ENCODE peak calls at places on chromosomes 4 and X, in five cellular contexts. One of them, this sample, is unnamed.

GRCh38 chr4:5460106-5460801 is 248.1 kb downstream of the EVC2 start:
- DNase-seq in SK-N-SH: peak; percentile 60
- DNase-seq in GM12878: no peak
- DNase-seq in HEK293T: peak; percentile 60
- DNase-seq in K562: peak; percentile 52
- DNase-seq in this sample: peak; percentile 13

GRCh38 chrX:87941841-87942240 is 424.2 kb downstream of the KLHL4 start:
- DNase-seq in HEK293T: no peak
- DNase-seq in SK-N-SH: no peak
- DNase-seq in K562: no peak
- DNase-seq in GM12878: no peak
- DNase-seq in this sample: no peak

GRCh38 chr4:139440971-139441370 is 12.9 kb upstream of the RAB33B start:
- DNase-seq in HEK293T: no peak
- DNase-seq in GM12878: no peak
- DNase-seq in SK-N-SH: no peak
- DNase-seq in K562: no peak
- DNase-seq in this sample: no peak

GRCh38 chr4:47122592-47123291 is 91.4 kb downstream of the GABRB1 start:
- DNase-seq in HEK293T: peak; percentile 33
- DNase-seq in K562: peak; percentile 38
- DNase-seq in GM12878: peak; percentile 21
- DNase-seq in SK-N-SH: peak; percentile 45
- DNase-seq in this sample: peak; percentile 63

GRCh38 chrX:15170927-15171326 is 99.0 kb downstream of the ASB9 start:
- DNase-seq in HEK293T: no peak
- DNase-seq in SK-N-SH: no peak
- DNase-seq in GM12878: no peak
- DNase-seq in K562: no peak
- DNase-seq in this sample: no peak

GRCh38 chr4:125728568-125728967 is 413.8 kb downstream of the FAT4 start:
- DNase-seq in SK-N-SH: no peak
- DNase-seq in HEK293T: no peak
- DNase-seq in K562: no peak
- DNase-seq in GM12878: no peak
- DNase-seq in this sample: no peak

GRCh38 chr4:128630881-128631280 is 178.6 kb upstream of the JADE1 start:
- DNase-seq in HEK293T: no peak
- DNase-seq in GM12878: no peak
- DNase-seq in K562: no peak
- DNase-seq in SK-N-SH: no peak
- DNase-seq in this sample: no peak

GRCh38 chrX:46561931-46562721 is 11.4 kb upstream of the CHST7 start:
- DNase-seq in HEK293T: no peak
- DNase-seq in SK-N-SH: no peak
- DNase-seq in GM12878: peak; percentile 95
- DNase-seq in K562: no peak
- DNase-seq in this sample: no peak

GRCh38 chrX:22963186-22963585 is 36.6 kb upstream of the DDX53 start:
- DNase-seq in HEK293T: no peak
- DNase-seq in GM12878: no peak
- DNase-seq in SK-N-SH: no peak
- DNase-seq in K562: no peak
- DNase-seq in this sample: no peak

GRCh38 chrX:140132937-140133336 is 167.6 kb upstream of the CXorf66 start:
- DNase-seq in K562: no peak
- DNase-seq in HEK293T: no peak
- DNase-seq in SK-N-SH: no peak
- DNase-seq in GM12878: no peak
- DNase-seq in this sample: no peak

GRCh38 chrX:10892605-10893225 is 218.4 kb upstream of the HCCS start:
- DNase-seq in GM12878: no peak
- DNase-seq in HEK293T: no peak
- DNase-seq in SK-N-SH: no peak
- DNase-seq in K562: no peak
- DNase-seq in this sample: no peak

GRCh38 chr4:136637071-136637777 is 895.1 kb downstream of the PCDH18 start:
- DNase-seq in SK-N-SH: peak; percentile 22
- DNase-seq in GM12878: no peak
- DNase-seq in K562: peak; percentile 19
- DNase-seq in HEK293T: peak; percentile 19
- DNase-seq in this sample: peak; percentile 28

GRCh38 chr4:56909083-56909981 is 1.6 kb downstream of the REST start:
- DNase-seq in GM12878: no peak
- DNase-seq in K562: no peak
- DNase-seq in SK-N-SH: peak; percentile 67
- DNase-seq in HEK293T: peak; percentile 49
- DNase-seq in this sample: peak; percentile 28

GRCh38 chr4:166481739-166482138 is 608.7 kb downstream of the TLL1 start:
- DNase-seq in K562: no peak
- DNase-seq in SK-N-SH: no peak
- DNase-seq in GM12878: peak; percentile 19
- DNase-seq in HEK293T: no peak
- DNase-seq in this sample: no peak

GRCh38 chr4:25861951-25862410 is 807 bp downstream of the SEL1L3 start:
- DNase-seq in HEK293T: peak; percentile 27
- DNase-seq in GM12878: no peak
- DNase-seq in K562: no peak
- DNase-seq in SK-N-SH: no peak
- DNase-seq in this sample: no peak

GRCh38 chrX:47864785-47865184 is 28.1 kb downstream of the ZNF81 start:
- DNase-seq in HEK293T: no peak
- DNase-seq in K562: no peak
- DNase-seq in GM12878: no peak
- DNase-seq in SK-N-SH: no peak
- DNase-seq in this sample: no peak

GRCh38 chrX:2901367-2902036 is 27.6 kb downstream of the ARSD start:
- DNase-seq in GM12878: no peak
- DNase-seq in HEK293T: no peak
- DNase-seq in SK-N-SH: no peak
- DNase-seq in K562: no peak
- DNase-seq in this sample: peak; percentile 23

GRCh38 chr4:42339935-42340406 is 57.3 kb upstream of the SHISA3 start:
- DNase-seq in GM12878: no peak
- DNase-seq in HEK293T: no peak
- DNase-seq in K562: no peak
- DNase-seq in SK-N-SH: no peak
- DNase-seq in this sample: no peak

GRCh38 chr4:2806392-2807355 is 13.8 kb downstream of the SH3BP2 start:
- DNase-seq in SK-N-SH: peak; percentile 52
- DNase-seq in HEK293T: no peak
- DNase-seq in GM12878: no peak
- DNase-seq in K562: no peak
- DNase-seq in this sample: no peak

GRCh38 chr4:140637836-140638235 is 69.1 kb upstream of the UCP1 start:
- DNase-seq in SK-N-SH: peak; percentile 69
- DNase-seq in HEK293T: peak; percentile 51
- DNase-seq in GM12878: no peak
- DNase-seq in K562: peak; percentile 39
- DNase-seq in this sample: peak; percentile 59

GRCh38 chr4:140233811-140234696 is 80.1 kb upstream of the MAML3 start:
- DNase-seq in SK-N-SH: no peak
- DNase-seq in HEK293T: no peak
- DNase-seq in GM12878: no peak
- DNase-seq in K562: no peak
- DNase-seq in this sample: no peak

GRCh38 chr4:152468408-152468807 is 67.5 kb downstream of the FBXW7 start:
- DNase-seq in GM12878: no peak
- DNase-seq in SK-N-SH: no peak
- DNase-seq in K562: no peak
- DNase-seq in HEK293T: no peak
- DNase-seq in this sample: no peak
- TF ChIP-seq FOXM1 in GM12878: no peak
- TF ChIP-seq FOXM1 in SK-N-SH: no peak
- TF ChIP-seq FOXM1 in K562: no peak
- TF ChIP-seq FOXM1 in HEK293T: no peak
- TF ChIP-seq FOXM1 in this sample: no peak

DNA sequence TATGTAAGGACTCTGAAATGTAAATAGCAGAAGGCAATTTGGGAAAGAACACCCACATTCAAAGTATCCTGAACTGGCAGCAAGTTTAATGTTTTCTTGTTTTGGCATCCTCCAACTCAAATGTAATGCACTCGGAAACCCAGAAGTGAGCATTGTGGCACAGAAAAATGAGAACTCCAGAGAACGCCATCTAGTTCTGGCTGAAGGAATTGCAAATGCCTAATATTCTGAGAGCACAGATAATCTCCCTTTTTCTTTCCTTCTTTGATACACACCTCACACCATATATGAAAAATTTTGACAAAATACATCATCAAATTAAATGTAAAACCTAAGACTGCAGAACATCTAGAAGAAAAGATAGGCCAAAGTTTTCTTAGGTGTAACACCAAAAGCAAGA is 52.1 kb downstream of the PWWP3B start:
- DNase-seq in K562: no peak
- DNase-seq in HEK293T: peak; percentile 26
- DNase-seq in SK-N-SH: no peak
- DNase-seq in GM12878: no peak
- DNase-seq in this sample: no peak
- TF ChIP-seq FOXM1 in K562: no peak
- TF ChIP-seq FOXM1 in HEK293T: no peak
- TF ChIP-seq FOXM1 in SK-N-SH: no peak
- TF ChIP-seq FOXM1 in GM12878: no peak
- TF ChIP-seq FOXM1 in this sample: no peak

GRCh38 chr4:121726642-121727268 is 30.0 kb upstream of the ANXA5 start:
- DNase-seq in GM12878: peak; percentile 47
- DNase-seq in HEK293T: peak; percentile 56
- DNase-seq in SK-N-SH: peak; percentile 22
- DNase-seq in K562: peak; percentile 47
- DNase-seq in this sample: peak; percentile 64
- TF ChIP-seq FOXM1 in GM12878: no peak
- TF ChIP-seq FOXM1 in HEK293T: no peak
- TF ChIP-seq FOXM1 in SK-N-SH: no peak
- TF ChIP-seq FOXM1 in K562: no peak
- TF ChIP-seq FOXM1 in this sample: no peak

DNA sequence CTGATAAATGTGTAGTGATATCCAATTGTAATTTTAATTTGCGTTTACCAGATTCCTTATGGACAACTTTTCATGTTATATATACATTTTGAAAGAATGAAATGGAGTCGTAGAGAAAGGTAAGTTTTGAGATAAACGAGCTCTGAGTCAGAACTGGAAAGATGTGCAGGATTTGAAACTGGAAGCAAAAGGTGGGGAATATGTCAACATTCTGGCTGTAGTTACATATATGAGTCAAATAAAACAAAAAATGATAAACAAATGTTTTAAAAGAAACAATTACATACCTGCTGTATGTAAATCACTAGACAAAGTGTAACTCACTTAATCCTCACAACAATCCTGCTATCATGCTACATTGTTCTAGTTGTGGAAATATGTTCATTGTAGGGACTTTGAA is 84.0 kb downstream of the LPAR4 start:
- DNase-seq in K562: no peak
- DNase-seq in HEK293T: no peak
- DNase-seq in GM12878: no peak
- DNase-seq in SK-N-SH: no peak
- DNase-seq in this sample: no peak
- TF ChIP-seq FOXM1 in K562: no peak
- TF ChIP-seq FOXM1 in HEK293T: no peak
- TF ChIP-seq FOXM1 in GM12878: no peak
- TF ChIP-seq FOXM1 in SK-N-SH: no peak
- TF ChIP-seq FOXM1 in this sample: no peak